ENCODE peak calls at places on chromosomes 16 and 17, in six cellular contexts. One of them, this sample, is unnamed.

GRCh38 chr16:64094992-64095579 is 1026.8 kb downstream of the CDH11 start:
- DNase-seq in cardiac fibroblast: no peak
- DNase-seq in natural killer cell: no peak
- DNase-seq in astrocyte: peak
- DNase-seq in left ventricle myocardium inferior: no peak
- DNase-seq in A673: no peak
- DNase-seq in this sample: no peak

GRCh38 chr16:23302045-23302956 is at the start of gene SCNN1B:
- DNase-seq in A673: peak
- DNase-seq in natural killer cell: no peak
- DNase-seq in left ventricle myocardium inferior: no peak
- DNase-seq in astrocyte: no peak
- DNase-seq in cardiac fibroblast: no peak
- DNase-seq in this sample: no peak

GRCh38 chr16:1183235-1183907 is 30.5 kb downstream of the CACNA1H start:
- DNase-seq in cardiac fibroblast: peak
- DNase-seq in astrocyte: peak
- DNase-seq in natural killer cell: no peak
- DNase-seq in left ventricle myocardium inferior: peak
- DNase-seq in A673: peak
- DNase-seq in this sample: peak

GRCh38 chr16:73568769-73569168 is 520.8 kb upstream of the ZFHX3 start:
- DNase-seq in astrocyte: no peak
- DNase-seq in A673: peak
- DNase-seq in cardiac fibroblast: no peak
- DNase-seq in natural killer cell: no peak
- DNase-seq in left ventricle myocardium inferior: no peak
- DNase-seq in this sample: no peak

GRCh38 chr16:1996175-1996574 is 6.4 kb downstream of the SYNGR3 start:
- DNase-seq in astrocyte: no peak
- DNase-seq in A673: no peak
- DNase-seq in cardiac fibroblast: no peak
- DNase-seq in natural killer cell: no peak
- DNase-seq in left ventricle myocardium inferior: no peak
- DNase-seq in this sample: no peak

GRCh38 chr16:31052131-31052530 is 18.8 kb downstream of the STX4 start:
- DNase-seq in A673: no peak
- DNase-seq in left ventricle myocardium inferior: no peak
- DNase-seq in cardiac fibroblast: peak
- DNase-seq in natural killer cell: no peak
- DNase-seq in astrocyte: peak
- DNase-seq in this sample: no peak

GRCh38 chr16:69234460-69234859 is 47.5 kb downstream of the SNTB2 start:
- DNase-seq in astrocyte: no peak
- DNase-seq in natural killer cell: no peak
- DNase-seq in A673: no peak
- DNase-seq in cardiac fibroblast: no peak
- DNase-seq in left ventricle myocardium inferior: no peak
- DNase-seq in this sample: no peak

GRCh38 chr16:53530046-53530445 is 27.0 kb upstream of the AKTIP start:
- DNase-seq in cardiac fibroblast: no peak
- DNase-seq in left ventricle myocardium inferior: no peak
- DNase-seq in natural killer cell: no peak
- DNase-seq in astrocyte: no peak
- DNase-seq in A673: no peak
- DNase-seq in this sample: no peak

GRCh38 chr16:23807028-23807427 is 28.8 kb upstream of the PRKCB start:
- DNase-seq in A673: no peak
- DNase-seq in cardiac fibroblast: no peak
- DNase-seq in natural killer cell: no peak
- DNase-seq in left ventricle myocardium inferior: no peak
- DNase-seq in astrocyte: no peak
- DNase-seq in this sample: no peak

GRCh38 chr17:48564200-48565023 is 13.7 kb downstream of the HOXB4 start:
- DNase-seq in astrocyte: no peak
- DNase-seq in left ventricle myocardium inferior: no peak
- DNase-seq in cardiac fibroblast: no peak
- DNase-seq in A673: peak
- DNase-seq in natural killer cell: no peak
- DNase-seq in this sample: no peak

GRCh38 chr17:37066322-37066905 is 117.7 kb downstream of the AATF start:
- DNase-seq in left ventricle myocardium inferior: no peak
- DNase-seq in cardiac fibroblast: no peak
- DNase-seq in A673: no peak
- DNase-seq in astrocyte: no peak
- DNase-seq in natural killer cell: no peak
- DNase-seq in this sample: no peak

GRCh38 chr16:28210979-28211505 is 723 bp downstream of the XPO6 start:
- DNase-seq in A673: peak
- DNase-seq in left ventricle myocardium inferior: peak
- DNase-seq in astrocyte: peak
- DNase-seq in cardiac fibroblast: peak
- DNase-seq in natural killer cell: peak
- DNase-seq in this sample: peak

GRCh38 chr17:78230252-78230962 is 1.0 kb upstream of the TMEM235 start:
- DNase-seq in astrocyte: no peak
- DNase-seq in left ventricle myocardium inferior: no peak
- DNase-seq in natural killer cell: no peak
- DNase-seq in A673: no peak
- DNase-seq in cardiac fibroblast: no peak
- DNase-seq in this sample: no peak

GRCh38 chr16:52546291-52546941 is 527 bp downstream of the TOX3 start:
- DNase-seq in cardiac fibroblast: no peak
- DNase-seq in left ventricle myocardium inferior: no peak
- DNase-seq in A673: no peak
- DNase-seq in astrocyte: no peak
- DNase-seq in natural killer cell: no peak
- DNase-seq in this sample: peak

GRCh38 chr16:30406911-30407793 is at the start of gene ZNF771:
- DNase-seq in left ventricle myocardium inferior: peak
- DNase-seq in astrocyte: peak
- DNase-seq in A673: peak
- DNase-seq in cardiac fibroblast: peak
- DNase-seq in natural killer cell: peak
- DNase-seq in this sample: peak

GRCh38 chr17:7392696-7393612 is 1.4 kb downstream of the PLSCR3 start:
- DNase-seq in left ventricle myocardium inferior: no peak
- DNase-seq in A673: no peak
- DNase-seq in astrocyte: no peak
- DNase-seq in natural killer cell: no peak
- DNase-seq in cardiac fibroblast: no peak
- DNase-seq in this sample: no peak

GRCh38 chr17:82775033-82775823 is 23.4 kb downstream of the TBCD start:
- DNase-seq in A673: peak
- DNase-seq in cardiac fibroblast: peak
- DNase-seq in left ventricle myocardium inferior: peak
- DNase-seq in natural killer cell: peak
- DNase-seq in astrocyte: peak
- DNase-seq in this sample: peak

GRCh38 chr17:80833952-80834895 is 157.4 kb upstream of the CHMP6 start:
- DNase-seq in cardiac fibroblast: peak
- DNase-seq in left ventricle myocardium inferior: peak
- DNase-seq in A673: no peak
- DNase-seq in astrocyte: peak
- DNase-seq in natural killer cell: no peak
- DNase-seq in this sample: no peak

GRCh38 chr17:69954241-69954933 is 120.6 kb upstream of the KCNJ16 start:
- DNase-seq in left ventricle myocardium inferior: no peak
- DNase-seq in A673: no peak
- DNase-seq in astrocyte: no peak
- DNase-seq in natural killer cell: no peak
- DNase-seq in cardiac fibroblast: no peak
- DNase-seq in this sample: no peak

GRCh38 chr16:57804111-57804837 is 2.0 kb upstream of the KIFC3 start:
- DNase-seq in cardiac fibroblast: no peak
- DNase-seq in natural killer cell: no peak
- DNase-seq in A673: no peak
- DNase-seq in astrocyte: no peak
- DNase-seq in left ventricle myocardium inferior: no peak
- DNase-seq in this sample: no peak

GRCh38 chr17:55795098-55795497 is 44.2 kb downstream of the PCTP start:
- DNase-seq in A673: no peak
- DNase-seq in cardiac fibroblast: no peak
- DNase-seq in natural killer cell: no peak
- DNase-seq in left ventricle myocardium inferior: no peak
- DNase-seq in astrocyte: no peak
- DNase-seq in this sample: no peak

GRCh38 chr17:164536-165235 is 16.8 kb downstream of the DOC2B start:
- DNase-seq in left ventricle myocardium inferior: peak
- DNase-seq in natural killer cell: no peak
- DNase-seq in A673: peak
- DNase-seq in cardiac fibroblast: peak
- DNase-seq in astrocyte: peak
- DNase-seq in this sample: no peak

GRCh38 chr17:27547301-27547683 is 83.7 kb upstream of the LGALS9 start:
- DNase-seq in astrocyte: no peak
- DNase-seq in natural killer cell: no peak
- DNase-seq in A673: no peak
- DNase-seq in cardiac fibroblast: no peak
- DNase-seq in left ventricle myocardium inferior: no peak
- DNase-seq in this sample: no peak

GRCh38 chr17:35890774-35891155 is 10.6 kb upstream of the CCL5 start:
- DNase-seq in left ventricle myocardium inferior: no peak
- DNase-seq in cardiac fibroblast: no peak
- DNase-seq in astrocyte: no peak
- DNase-seq in natural killer cell: peak
- DNase-seq in A673: no peak
- DNase-seq in this sample: no peak

GRCh38 chr17:49576121-49576905 is 642 bp downstream of the NXPH3 start:
- DNase-seq in cardiac fibroblast: peak
- DNase-seq in astrocyte: no peak
- DNase-seq in natural killer cell: no peak
- DNase-seq in A673: peak
- DNase-seq in left ventricle myocardium inferior: peak
- DNase-seq in this sample: no peak

GRCh38 chr17:16977932-16978331 is 6.0 kb upstream of the TNFRSF13B start:
- DNase-seq in natural killer cell: no peak
- DNase-seq in cardiac fibroblast: no peak
- DNase-seq in left ventricle myocardium inferior: no peak
- DNase-seq in astrocyte: peak
- DNase-seq in A673: no peak
- DNase-seq in this sample: no peak

GRCh38 chr16:57722651-57723050 is 12.9 kb upstream of the KATNB1 start:
- DNase-seq in cardiac fibroblast: no peak
- DNase-seq in astrocyte: no peak
- DNase-seq in left ventricle myocardium inferior: no peak
- DNase-seq in natural killer cell: no peak
- DNase-seq in A673: no peak
- DNase-seq in this sample: no peak

GRCh38 chr17:48162946-48163506 is 55.5 kb downstream of the SNX11 start:
- DNase-seq in cardiac fibroblast: peak
- DNase-seq in left ventricle myocardium inferior: no peak
- DNase-seq in astrocyte: peak
- DNase-seq in A673: peak
- DNase-seq in natural killer cell: no peak
- DNase-seq in this sample: peak

GRCh38 chr16:84387021-84387420 is 18.7 kb downstream of the ATP2C2 start:
- DNase-seq in left ventricle myocardium inferior: no peak
- DNase-seq in cardiac fibroblast: no peak
- DNase-seq in natural killer cell: no peak
- DNase-seq in A673: no peak
- DNase-seq in astrocyte: no peak
- DNase-seq in this sample: no peak

GRCh38 chr17:17350491-17351355 is 47.5 kb downstream of the NT5M start:
- DNase-seq in A673: no peak
- DNase-seq in natural killer cell: no peak
- DNase-seq in left ventricle myocardium inferior: no peak
- DNase-seq in cardiac fibroblast: no peak
- DNase-seq in astrocyte: peak
- DNase-seq in this sample: no peak

GRCh38 chr17:79066963-79067362 is 7.7 kb upstream of the ENGASE start:
- DNase-seq in natural killer cell: no peak
- DNase-seq in astrocyte: no peak
- DNase-seq in left ventricle myocardium inferior: no peak
- DNase-seq in A673: no peak
- DNase-seq in cardiac fibroblast: no peak
- DNase-seq in this sample: no peak

GRCh38 chr17:27747462-27748359 is 52.6 kb downstream of the NOS2 start:
- DNase-seq in cardiac fibroblast: no peak
- DNase-seq in A673: peak
- DNase-seq in natural killer cell: no peak
- DNase-seq in left ventricle myocardium inferior: no peak
- DNase-seq in astrocyte: no peak
- DNase-seq in this sample: no peak

DNA sequence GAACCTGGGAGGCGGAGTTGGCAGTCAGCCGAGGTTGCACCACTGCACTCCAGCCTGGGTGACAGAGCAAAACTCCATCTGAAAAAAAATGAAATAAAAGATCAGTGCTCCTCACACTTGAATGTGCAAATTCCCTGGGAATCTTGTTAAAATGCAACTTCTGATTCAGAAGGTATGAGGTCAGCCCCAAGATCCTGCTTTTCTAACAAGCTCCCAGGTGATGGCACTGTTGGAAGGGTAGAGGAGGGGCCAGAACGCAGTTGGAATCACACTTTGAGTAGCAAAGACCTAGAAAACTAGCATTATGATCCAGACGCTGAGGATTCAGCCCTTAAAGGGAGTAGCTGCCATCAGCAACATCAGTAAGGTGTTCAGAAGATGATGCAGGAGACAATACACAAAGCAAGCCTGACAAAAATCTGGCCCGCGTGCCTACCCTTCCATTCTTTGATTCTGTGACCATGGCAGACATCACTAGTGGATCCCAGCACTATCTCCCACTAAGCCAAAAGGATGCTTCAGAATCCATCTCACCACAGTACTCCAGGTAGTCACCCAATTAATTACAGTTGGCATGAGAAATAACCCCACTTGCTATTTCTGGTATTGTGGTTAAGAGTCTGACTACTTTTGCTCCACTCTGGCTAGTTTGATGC is 33.1 kb upstream of the MEIOC start:
- DNase-seq in cardiac fibroblast: no peak
- DNase-seq in astrocyte: peak
- DNase-seq in left ventricle myocardium inferior: no peak
- DNase-seq in natural killer cell: no peak
- DNase-seq in A673: no peak
- DNase-seq in this sample: no peak
- TF ChIP-seq CTCF in cardiac fibroblast: no peak
- TF ChIP-seq CTCF in astrocyte: no peak
- TF ChIP-seq CTCF in left ventricle myocardium inferior: no peak
- TF ChIP-seq CTCF in natural killer cell: no peak
- TF ChIP-seq CTCF in A673: no peak
- TF ChIP-seq CTCF in this sample: no peak

GRCh38 chr16:87190288-87191240 is 126.6 kb downstream of the C16orf95 start:
- DNase-seq in astrocyte: peak
- DNase-seq in cardiac fibroblast: no peak
- DNase-seq in natural killer cell: no peak
- DNase-seq in left ventricle myocardium inferior: no peak
- DNase-seq in A673: no peak
- DNase-seq in this sample: no peak
- TF ChIP-seq CTCF in astrocyte: peak
- TF ChIP-seq CTCF in cardiac fibroblast: peak
- TF ChIP-seq CTCF in natural killer cell: no peak
- TF ChIP-seq CTCF in left ventricle myocardium inferior: no peak
- TF ChIP-seq CTCF in A673: no peak
- TF ChIP-seq CTCF in this sample: no peak

GRCh38 chr16:74817851-74818250 is 43.2 kb upstream of the FA2H start:
- DNase-seq in left ventricle myocardium inferior: no peak
- DNase-seq in astrocyte: no peak
- DNase-seq in cardiac fibroblast: no peak
- DNase-seq in natural killer cell: no peak
- DNase-seq in A673: no peak
- DNase-seq in this sample: no peak
- TF ChIP-seq CTCF in left ventricle myocardium inferior: no peak
- TF ChIP-seq CTCF in astrocyte: no peak
- TF ChIP-seq CTCF in cardiac fibroblast: no peak
- TF ChIP-seq CTCF in natural killer cell: no peak
- TF ChIP-seq CTCF in A673: no peak
- TF ChIP-seq CTCF in this sample: no peak

GRCh38 chr16:20676867-20677266 is 20.6 kb downstream of the ACSM1 start:
- DNase-seq in left ventricle myocardium inferior: no peak
- DNase-seq in natural killer cell: no peak
- DNase-seq in astrocyte: no peak
- DNase-seq in cardiac fibroblast: no peak
- DNase-seq in A673: no peak
- DNase-seq in this sample: no peak
- TF ChIP-seq CTCF in left ventricle myocardium inferior: no peak
- TF ChIP-seq CTCF in natural killer cell: no peak
- TF ChIP-seq CTCF in astrocyte: no peak
- TF ChIP-seq CTCF in cardiac fibroblast: no peak
- TF ChIP-seq CTCF in A673: no peak
- TF ChIP-seq CTCF in this sample: no peak